ENCODE peak calls at places on chromosomes 3 and 15, in five cellular contexts. One of them, this sample, is unnamed.

GRCh38 chr15:70783610-70784021 is 20.3 kb upstream of the UACA start:
- DNase-seq in neuronal stem cell: no peak
- DNase-seq in hepatocyte: peak; percentile 69
- DNase-seq in IMR-90: peak; percentile 81
- DNase-seq in SK-N-SH: no peak
- DNase-seq in this sample: peak; percentile 46

GRCh38 chr15:28975766-28976179 is 90.0 kb downstream of the APBA2 start:
- DNase-seq in neuronal stem cell: no peak
- DNase-seq in hepatocyte: peak; percentile 68
- DNase-seq in IMR-90: peak; percentile 55
- DNase-seq in SK-N-SH: peak; percentile 77
- DNase-seq in this sample: peak; percentile 6

GRCh38 chr3:187238239-187238638 is 41.0 kb downstream of the RTP1 start:
- DNase-seq in neuronal stem cell: no peak
- DNase-seq in hepatocyte: no peak
- DNase-seq in IMR-90: no peak
- DNase-seq in SK-N-SH: no peak
- DNase-seq in this sample: no peak

GRCh38 chr3:43478380-43478779 is 143.4 kb downstream of the ANO10 start:
- DNase-seq in neuronal stem cell: no peak
- DNase-seq in hepatocyte: no peak
- DNase-seq in IMR-90: no peak
- DNase-seq in SK-N-SH: no peak
- DNase-seq in this sample: no peak

GRCh38 chr15:47301481-47301880 is 415.8 kb upstream of the SEMA6D start:
- DNase-seq in neuronal stem cell: no peak
- DNase-seq in hepatocyte: no peak
- DNase-seq in IMR-90: no peak
- DNase-seq in SK-N-SH: no peak
- DNase-seq in this sample: no peak

GRCh38 chr15:26531489-26531888 is 241.4 kb downstream of the GABRB3 start:
- DNase-seq in neuronal stem cell: no peak
- DNase-seq in hepatocyte: no peak
- DNase-seq in IMR-90: no peak
- DNase-seq in SK-N-SH: no peak
- DNase-seq in this sample: no peak

GRCh38 chr15:45091581-45091980 is 22.4 kb downstream of the DUOX2 start:
- DNase-seq in neuronal stem cell: no peak
- DNase-seq in hepatocyte: no peak
- DNase-seq in IMR-90: no peak
- DNase-seq in SK-N-SH: no peak
- DNase-seq in this sample: no peak

GRCh38 chr3:74287557-74287956 is 326.9 kb downstream of the CNTN3 start:
- DNase-seq in neuronal stem cell: no peak
- DNase-seq in hepatocyte: no peak
- DNase-seq in IMR-90: peak; percentile 18
- DNase-seq in SK-N-SH: no peak
- DNase-seq in this sample: no peak

GRCh38 chr3:48564022-48564421 is 441 bp upstream of the UCN2 start:
- DNase-seq in neuronal stem cell: no peak
- DNase-seq in hepatocyte: no peak
- DNase-seq in IMR-90: peak; percentile 62
- DNase-seq in SK-N-SH: no peak
- DNase-seq in this sample: no peak

GRCh38 chr15:39453500-39454073 is 127.3 kb upstream of the THBS1 start:
- DNase-seq in neuronal stem cell: no peak
- DNase-seq in hepatocyte: no peak
- DNase-seq in IMR-90: no peak
- DNase-seq in SK-N-SH: no peak
- DNase-seq in this sample: no peak

GRCh38 chr15:55574096-55574495 is 14.0 kb downstream of the PYGO1 start:
- DNase-seq in neuronal stem cell: no peak
- DNase-seq in hepatocyte: no peak
- DNase-seq in IMR-90: no peak
- DNase-seq in SK-N-SH: no peak
- DNase-seq in this sample: no peak

GRCh38 chr3:127067116-127067910 is 84.4 kb downstream of the PLXNA1 start:
- DNase-seq in neuronal stem cell: no peak
- DNase-seq in hepatocyte: no peak
- DNase-seq in IMR-90: no peak
- DNase-seq in SK-N-SH: no peak
- DNase-seq in this sample: no peak

GRCh38 chr3:151926956-151927355 is 53.5 kb downstream of the SUCNR1 start:
- DNase-seq in neuronal stem cell: no peak
- DNase-seq in hepatocyte: no peak
- DNase-seq in IMR-90: peak; percentile 76
- DNase-seq in SK-N-SH: no peak
- DNase-seq in this sample: no peak

GRCh38 chr3:175346573-175347356 is 487.6 kb downstream of the NAALADL2 start:
- DNase-seq in neuronal stem cell: no peak
- DNase-seq in hepatocyte: peak; percentile 19
- DNase-seq in IMR-90: peak; percentile 95
- DNase-seq in SK-N-SH: no peak
- DNase-seq in this sample: no peak

GRCh38 chr15:88621789-88622604 is 857 bp downstream of the AEN start:
- DNase-seq in neuronal stem cell: no peak
- DNase-seq in hepatocyte: peak; percentile 45
- DNase-seq in IMR-90: peak; percentile 67
- DNase-seq in SK-N-SH: no peak
- DNase-seq in this sample: no peak

GRCh38 chr15:35256555-35256954 is 171.5 kb upstream of the NANOGP8 start:
- DNase-seq in neuronal stem cell: no peak
- DNase-seq in hepatocyte: no peak
- DNase-seq in IMR-90: peak; percentile 60
- DNase-seq in SK-N-SH: no peak
- DNase-seq in this sample: no peak

GRCh38 chr15:35256141-35256540 is 171.0 kb upstream of the NANOGP8 start:
- DNase-seq in neuronal stem cell: no peak
- DNase-seq in hepatocyte: no peak
- DNase-seq in IMR-90: no peak
- DNase-seq in SK-N-SH: no peak
- DNase-seq in this sample: no peak

GRCh38 chr15:35260961-35261360 is 175.9 kb upstream of the NANOGP8 start:
- DNase-seq in neuronal stem cell: no peak
- DNase-seq in hepatocyte: no peak
- DNase-seq in IMR-90: no peak
- DNase-seq in SK-N-SH: no peak
- DNase-seq in this sample: no peak
- H3K4me2 ChIP-seq in neuronal stem cell: no peak overlapping the region
- H3K4me2 ChIP-seq in hepatocyte: no peak overlapping the region
- H3K4me2 ChIP-seq in IMR-90: no peak overlapping the region
- H3K4me2 ChIP-seq in SK-N-SH: no peak overlapping the region
- H3K4me2 ChIP-seq in this sample: no peak overlapping the region

GRCh38 chr3:11602441-11602840 is 41.3 kb downstream of the VGLL4 start:
- DNase-seq in neuronal stem cell: no peak
- DNase-seq in hepatocyte: no peak
- DNase-seq in IMR-90: no peak
- DNase-seq in SK-N-SH: no peak
- DNase-seq in this sample: no peak

GRCh38 chr3:11604139-11604895 is 39.4 kb downstream of the VGLL4 start:
- DNase-seq in neuronal stem cell: no peak
- DNase-seq in hepatocyte: peak; percentile 45
- DNase-seq in IMR-90: peak; percentile 90
- DNase-seq in SK-N-SH: no peak
- DNase-seq in this sample: no peak

GRCh38 chr3:11605398-11605797 is 38.3 kb downstream of the VGLL4 start:
- DNase-seq in neuronal stem cell: no peak
- DNase-seq in hepatocyte: no peak
- DNase-seq in IMR-90: no peak
- DNase-seq in SK-N-SH: no peak
- DNase-seq in this sample: no peak

GRCh38 chr3:11602886-11603285 is 40.8 kb downstream of the VGLL4 start:
- DNase-seq in neuronal stem cell: no peak
- DNase-seq in hepatocyte: no peak
- DNase-seq in IMR-90: no peak
- DNase-seq in SK-N-SH: no peak
- DNase-seq in this sample: no peak

GRCh38 chr3:11603628-11604027 is 40.1 kb downstream of the VGLL4 start:
- DNase-seq in neuronal stem cell: no peak
- DNase-seq in hepatocyte: peak; percentile 58
- DNase-seq in IMR-90: peak; percentile 97
- DNase-seq in SK-N-SH: no peak
- DNase-seq in this sample: no peak
- H3K4me2 ChIP-seq in neuronal stem cell: no peak overlapping the region
- H3K4me2 ChIP-seq in hepatocyte: peak overlapping the region; percentile 65
- H3K4me2 ChIP-seq in IMR-90: peak overlapping the region; percentile 90
- H3K4me2 ChIP-seq in SK-N-SH: peak overlapping the region; percentile 2
- H3K4me2 ChIP-seq in this sample: no peak overlapping the region

GRCh38 chr3:185647134-185647879 is 61.2 kb downstream of the SENP2 start:
- DNase-seq in neuronal stem cell: no peak
- DNase-seq in hepatocyte: no peak
- DNase-seq in IMR-90: no peak
- DNase-seq in SK-N-SH: no peak
- DNase-seq in this sample: no peak
- H3K4me2 ChIP-seq in neuronal stem cell: no peak overlapping the region
- H3K4me2 ChIP-seq in hepatocyte: no peak overlapping the region
- H3K4me2 ChIP-seq in IMR-90: no peak overlapping the region
- H3K4me2 ChIP-seq in SK-N-SH: no peak overlapping the region
- H3K4me2 ChIP-seq in this sample: no peak overlapping the region

GRCh38 chr3:42045719-42046243 is 45.4 kb upstream of the TRAK1 start:
- DNase-seq in neuronal stem cell: no peak
- DNase-seq in hepatocyte: no peak
- DNase-seq in IMR-90: no peak
- DNase-seq in SK-N-SH: no peak
- DNase-seq in this sample: no peak

GRCh38 chr3:42037318-42037945 is 53.7 kb upstream of the TRAK1 start:
- DNase-seq in neuronal stem cell: no peak
- DNase-seq in hepatocyte: no peak
- DNase-seq in IMR-90: no peak
- DNase-seq in SK-N-SH: no peak
- DNase-seq in this sample: no peak

GRCh38 chr3:42042747-42043115 is 48.4 kb upstream of the TRAK1 start:
- DNase-seq in neuronal stem cell: no peak
- DNase-seq in hepatocyte: no peak
- DNase-seq in IMR-90: no peak
- DNase-seq in SK-N-SH: peak; percentile 52
- DNase-seq in this sample: no peak

DNA sequence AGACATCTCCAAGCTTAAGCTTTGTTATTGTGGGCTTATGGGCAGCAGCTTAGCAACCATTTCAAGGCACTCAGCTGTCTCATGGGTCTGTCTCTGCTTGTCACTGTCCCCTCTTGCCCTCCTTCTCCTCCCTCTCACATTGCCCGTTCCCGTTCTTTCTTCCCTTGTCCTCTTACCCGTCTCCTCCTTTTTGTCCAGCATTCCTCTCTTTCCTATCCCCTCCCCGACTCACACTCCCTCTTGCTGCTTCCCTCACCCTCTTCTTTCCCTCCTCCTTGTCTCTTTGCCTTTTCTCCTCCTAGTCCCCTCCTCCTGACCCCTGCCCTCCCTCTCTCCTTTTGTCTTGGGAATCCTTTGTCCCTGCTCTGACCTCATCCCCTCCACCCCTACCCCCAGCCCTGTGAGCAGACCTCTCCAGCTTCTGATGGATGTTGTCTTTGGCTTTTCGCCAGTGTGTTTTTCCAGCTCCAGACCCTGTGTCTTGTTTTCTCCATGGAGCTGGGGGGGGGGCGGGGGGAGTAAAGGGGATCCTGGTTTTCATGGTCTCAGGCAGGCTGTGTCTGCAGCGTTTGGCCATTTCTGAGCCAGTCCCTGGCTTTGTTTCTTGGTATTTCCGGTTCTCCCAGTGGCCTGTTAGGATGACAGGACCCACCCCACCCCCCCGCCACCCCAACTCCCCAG is 47.9 kb upstream of the TRAK1 start:
- DNase-seq in neuronal stem cell: peak; percentile 91
- DNase-seq in hepatocyte: peak; percentile 71
- DNase-seq in IMR-90: peak; percentile 49
- DNase-seq in SK-N-SH: peak; percentile 88
- DNase-seq in this sample: peak; percentile 34
- H3K4me2 ChIP-seq in neuronal stem cell: peak overlapping the region; percentile 40
- H3K4me2 ChIP-seq in hepatocyte: peak overlapping the region; percentile 66
- H3K4me2 ChIP-seq in IMR-90: peak overlapping the region; percentile 74
- H3K4me2 ChIP-seq in SK-N-SH: peak overlapping the region; percentile 71
- H3K4me2 ChIP-seq in this sample: no peak overlapping the region

DNA sequence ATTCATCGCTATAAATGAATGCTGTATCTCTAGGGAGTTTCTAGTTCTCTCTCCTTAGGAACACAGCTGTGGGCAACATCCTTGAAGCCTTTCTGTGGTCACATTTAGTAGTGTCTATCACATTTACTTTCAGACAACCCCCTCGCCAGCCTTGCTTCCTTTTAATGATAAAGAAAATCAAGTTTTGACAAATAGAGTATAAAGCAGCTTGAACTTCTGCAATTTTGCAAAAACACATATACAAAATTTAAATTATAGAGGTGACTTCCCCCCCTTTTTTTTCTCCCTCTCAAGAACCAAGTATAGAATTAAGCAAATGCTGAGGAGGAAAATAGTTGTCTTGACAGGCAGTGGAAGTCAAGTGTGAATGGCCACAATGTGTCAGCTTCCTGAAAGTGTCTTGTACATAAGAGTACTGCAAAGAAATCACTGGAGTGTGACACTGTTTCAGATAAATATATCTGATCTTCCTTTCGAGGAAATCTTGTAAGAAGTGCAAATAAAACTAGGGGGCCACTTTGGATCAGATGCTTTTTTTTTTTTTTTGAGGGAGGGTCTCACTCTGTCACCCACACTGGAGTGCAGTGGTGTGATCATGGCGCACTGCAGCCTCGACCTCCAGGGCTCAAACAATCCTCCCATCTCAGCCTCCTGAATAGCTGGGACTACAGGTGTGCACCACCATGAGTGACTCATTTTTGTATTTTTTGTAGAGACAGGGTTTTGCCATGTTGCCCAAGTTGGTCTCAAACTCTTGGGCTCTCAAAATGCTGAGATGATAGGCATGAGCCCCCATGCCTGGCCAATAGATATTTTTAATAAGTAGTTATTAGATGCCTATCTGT is 21.0 kb downstream of the CCR1 start:
- DNase-seq in neuronal stem cell: no peak
- DNase-seq in hepatocyte: no peak
- DNase-seq in IMR-90: no peak
- DNase-seq in SK-N-SH: no peak
- DNase-seq in this sample: no peak
- H3K4me2 ChIP-seq in neuronal stem cell: no peak overlapping the region
- H3K4me2 ChIP-seq in hepatocyte: no peak overlapping the region
- H3K4me2 ChIP-seq in IMR-90: no peak overlapping the region
- H3K4me2 ChIP-seq in SK-N-SH: no peak overlapping the region
- H3K4me2 ChIP-seq in this sample: no peak overlapping the region

This sample was measured in PC-9.